ENCODE peak calls at places on chromosome 12, in ten cellular contexts. Y is tibial artery, E is IMR-90, K is AG04450, B is left ventricle myocardium inferior, M is astrocyte, Q is breast epithelium, J is GM23338, O is stomach, S is mesendoderm. T is an unnamed sample.

GRCh38 chr12:109581856-109582255 is 8.3 kb downstream of the MVK start:
- DNase-seq in Y (no peak), E (peak; percentile 45), K (no peak), B (no peak), M (peak; percentile 59), Q (no peak), J (no peak), O (no peak), S (no peak), T (peak; percentile 96)

GRCh38 chr12:128814411-128815261 is 9.1 kb downstream of the SLC15A4 start:
- DNase-seq in Y (no peak), E (no peak), K (no peak), B (no peak), M (no peak), Q (no peak), J (no peak), O (peak; percentile 5), S (no peak), T (no peak)

GRCh38 chr12:31586703-31587102 is 4.2 kb downstream of the DENND5B start:
- DNase-seq in Y (no peak), E (no peak), K (no peak), B (no peak), M (no peak), Q (no peak), J (no peak), O (no peak), S (no peak), T (no peak)

GRCh38 chr12:80509781-80510556 is 65.9 kb downstream of the PTPRQ start:
- DNase-seq in Y (no peak), E (peak; percentile 87), K (peak; percentile 20), B (no peak), M (peak; percentile 69), Q (no peak), J (no peak), O (no peak), S (no peak), T (peak; percentile 5)

GRCh38 chr12:45268672-45269406 is 52.9 kb downstream of the ANO6 start:
- DNase-seq in Y (peak; percentile 91), E (peak; percentile 82), K (peak; percentile 61), B (peak; percentile 80), M (peak; percentile 94), Q (peak; percentile 61), J (peak; percentile 58), O (peak; percentile 76), S (peak; percentile 79), T (peak; percentile 88)

GRCh38 chr12:25433581-25434325 is 119.3 kb downstream of the LMNTD1 start:
- DNase-seq in Y (no peak), E (peak; percentile 52), K (no peak), B (no peak), M (peak; percentile 84), Q (no peak), J (no peak), O (no peak), S (peak; percentile 60), T (peak; percentile 56)

GRCh38 chr12:111037047-111037446 is 116.7 kb upstream of the MYL2 start:
- DNase-seq in Y (no peak), E (no peak), K (no peak), B (no peak), M (no peak), Q (peak; percentile 73), J (no peak), O (no peak), S (no peak), T (no peak)

GRCh38 chr12:52546126-52546525 is 6.8 kb downstream of the KRT71 start:
- DNase-seq in Y (no peak), E (no peak), K (no peak), B (no peak), M (no peak), Q (no peak), J (peak; percentile 40), O (no peak), S (no peak), T (no peak)

GRCh38 chr12:101891462-101891971 is 14.1 kb downstream of the DRAM1 start:
- DNase-seq in Y (no peak), E (peak; percentile 95), K (peak; percentile 75), B (no peak), M (peak; percentile 90), Q (no peak), J (no peak), O (peak; percentile 71), S (no peak), T (peak; percentile 54)

GRCh38 chr12:112126000-112126431 is 656 bp downstream of the TRAFD1 start:
- DNase-seq in Y (no peak), E (no peak), K (no peak), B (no peak), M (no peak), Q (no peak), J (peak; percentile 23), O (no peak), S (no peak), T (no peak)

GRCh38 chr12:28937196-28937595 is 211.9 kb upstream of the FAR2 start:
- DNase-seq in Y (no peak), E (peak; percentile 76), K (peak; percentile 11), B (no peak), M (peak; percentile 90), Q (no peak), J (peak; percentile 30), O (no peak), S (peak; percentile 80), T (peak; percentile 66)

GRCh38 chr12:44117368-44117767 is 281.5 kb downstream of the TMEM117 start:
- DNase-seq in Y (no peak), E (peak; percentile 2), K (no peak), B (no peak), M (no peak), Q (no peak), J (no peak), O (no peak), S (no peak), T (peak; percentile 36)

GRCh38 chr12:95789126-95790024 is 1.2 kb downstream of the NTN4 start:
- DNase-seq in Y (peak; percentile 73), E (peak; percentile 13), K (no peak), B (peak; percentile 38), M (no peak), Q (no peak), J (peak; percentile 71), O (peak; percentile 51), S (peak; percentile 37), T (peak; percentile 46)

GRCh38 chr12:30624009-30624408 is 71.7 kb downstream of the IPO8 start:
- DNase-seq in Y (no peak), E (no peak), K (no peak), B (no peak), M (no peak), Q (no peak), J (no peak), O (no peak), S (peak; percentile 32), T (no peak)

GRCh38 chr12:50640321-50640939 is 123.5 kb upstream of the ATF1 start:
- DNase-seq in Y (no peak), E (no peak), K (no peak), B (no peak), M (no peak), Q (no peak), J (no peak), O (no peak), S (no peak), T (no peak)

GRCh38 chr12:13817131-13817530 is 164.3 kb downstream of the GRIN2B start:
- DNase-seq in Y (no peak), E (no peak), K (no peak), B (no peak), M (no peak), Q (no peak), J (no peak), O (peak; percentile 38), S (no peak), T (no peak)

DNA sequence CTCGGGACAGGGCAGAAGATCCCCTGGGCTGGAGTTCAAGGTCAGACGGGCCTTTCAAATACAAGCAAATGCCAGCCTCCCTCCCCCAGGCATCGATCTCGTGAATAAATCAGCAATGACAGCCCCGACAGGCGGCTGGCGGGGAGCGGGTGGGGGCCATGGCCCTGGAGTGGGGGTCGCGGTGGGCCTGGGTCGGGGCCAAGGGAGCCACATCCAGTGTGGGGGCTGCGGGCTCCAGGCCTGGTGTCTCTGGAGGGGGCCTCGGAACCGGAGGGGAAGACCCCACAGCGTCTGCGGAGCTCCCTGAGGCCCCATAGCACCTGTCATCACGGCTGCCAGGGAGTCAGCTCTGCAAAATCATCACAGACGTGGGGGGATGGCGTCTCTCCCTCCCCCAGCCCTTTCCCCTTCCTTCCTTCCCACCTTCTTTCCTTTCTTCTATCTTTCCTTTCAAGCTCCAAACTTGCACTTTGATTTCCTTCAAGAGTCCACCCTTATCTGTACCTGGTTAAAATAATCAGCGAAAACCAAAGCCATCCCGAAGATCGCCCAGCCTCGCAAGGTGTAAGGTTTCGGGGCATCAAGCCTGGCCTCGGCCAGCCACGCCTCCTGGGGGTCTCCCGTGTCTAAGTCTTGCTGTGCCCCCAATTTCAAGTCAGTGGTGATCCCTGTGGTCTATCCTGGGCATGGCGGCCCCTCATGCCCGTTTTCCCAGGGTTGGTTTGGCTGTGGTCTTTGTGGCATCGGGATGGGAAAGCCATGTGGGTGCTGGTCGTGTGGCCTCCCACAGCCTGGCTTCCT is 92.1 kb downstream of the NOC4L start:
- DNase-seq in Y (peak; percentile 55), E (no peak), K (no peak), B (no peak), M (no peak), Q (no peak), J (no peak), O (no peak), S (no peak), T (no peak)
- H3K27me3 ChIP-seq in Y (no peaks in the 10 kb centered on the region), E (no peaks in the 10 kb centered on the region), K (no peaks in the 10 kb centered on the region), B (peaks cover 20% of the 10 kb centered on the region), M (no peaks in the 10 kb centered on the region), Q (peaks cover 3% of the 10 kb centered on the region), J (no peaks in the 10 kb centered on the region), O (no peaks in the 10 kb centered on the region), S (no peaks in the 10 kb centered on the region), T (no peaks in the 10 kb centered on the region)

GRCh38 chr12:116324684-116325664 is 47.5 kb upstream of the MED13L start:
- DNase-seq in Y (no peak), E (no peak), K (no peak), B (no peak), M (no peak), Q (no peak), J (no peak), O (no peak), S (no peak), T (no peak)
- H3K27ac ChIP-seq in Y (no peak overlapping the region), E (no peak overlapping the region), K (no peak overlapping the region), B (no peak overlapping the region), M (no peak overlapping the region), Q (peak overlapping the region; percentile 66), J (no peak overlapping the region), O (no peak overlapping the region), S (no peak overlapping the region), T (no peak overlapping the region)

GRCh38 chr12:119178544-119179334 is at the start of gene HSPB8:
- DNase-seq in Y (peak; percentile 99), E (peak; percentile 91), K (peak; percentile 88), B (peak; percentile 94), M (peak; percentile 87), Q (peak; percentile 78), J (peak; percentile 80), O (peak; percentile 81), S (peak; percentile 94), T (peak; percentile 2)
- H3K4me3 ChIP-seq in Y (peak within 1 kb of the TSS; percentile 85), E (peak within 1 kb of the TSS; percentile 39), K (peak within 1 kb of the TSS; percentile 65), B (peak within 1 kb of the TSS; percentile 77), M (peak within 1 kb of the TSS; percentile 66), Q (peak within 1 kb of the TSS; percentile 40), J (peak within 1 kb of the TSS; percentile 57), O (peak within 1 kb of the TSS; percentile 62), S (no peak within 1 kb of the TSS), T (no peak within 1 kb of the TSS)

DNA sequence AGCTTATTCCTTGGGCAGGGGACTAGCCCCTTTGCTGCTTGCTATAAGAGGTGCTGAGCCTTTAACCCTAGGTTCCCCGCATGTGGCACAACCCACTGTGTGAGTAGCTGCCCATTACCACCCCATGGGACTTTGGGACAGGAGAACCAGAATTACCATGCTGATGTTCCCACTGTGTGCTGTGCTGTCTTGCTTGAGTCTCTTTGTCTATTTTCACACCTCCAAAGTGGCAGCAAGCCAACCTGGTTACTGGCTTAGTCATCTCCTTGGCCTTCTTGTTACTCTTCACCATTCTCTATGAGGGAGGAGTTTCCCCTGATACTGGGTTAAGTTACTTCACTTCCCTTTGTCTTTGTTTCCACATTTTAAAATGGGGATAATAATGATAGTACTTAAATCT is 73.4 kb upstream of the ETV6 start:
- DNase-seq in Y (no peak), E (peak; percentile 48), K (no peak), B (no peak), M (peak; percentile 68), Q (no peak), J (no peak), O (no peak), S (peak; percentile 10), T (peak; percentile 94)
- H3K27me3 ChIP-seq in Y (no peaks in the 10 kb centered on the region), E (peaks cover 7% of the 10 kb centered on the region), K (peaks cover 9% of the 10 kb centered on the region), B (peaks cover 14% of the 10 kb centered on the region), M (no peaks in the 10 kb centered on the region), Q (no peaks in the 10 kb centered on the region), J (no peaks in the 10 kb centered on the region), O (no peaks in the 10 kb centered on the region), S (no peaks in the 10 kb centered on the region), T (no peaks in the 10 kb centered on the region)